ENCODE peak calls at places on chromosomes 2 and 18, in four cellular contexts. Z is choroid plexus epithelial cell, C is HL-60, H is NCI-H345. J is an unnamed sample.
A peak's percentile ranks its signal among the peaks of the same experiment; 100 is the strongest.

GRCh38 chr2:108621087-108621559 is 86.9 kb downstream of the LIMS1 start:
- DNase-seq in C (no peak), H (peak; percentile 71), Z (peak; percentile 39), J (peak; percentile 70)

GRCh38 chr18:59180150-59180845 is 39.7 kb upstream of the GRP start:
- DNase-seq in C (no peak), Z (peak; percentile 19), H (no peak), J (no peak)

GRCh38 chr2:39697480-39697879 is 31.8 kb downstream of the TMEM178A start:
- DNase-seq in C (no peak), Z (no peak), H (no peak), J (no peak)

GRCh38 chr2:183269956-183270355 is 145.7 kb downstream of the NUP35 start:
- DNase-seq in C (no peak), Z (peak; percentile 56), H (peak; percentile 29), J (no peak)

GRCh38 chr18:11689972-11690570 is 1.0 kb downstream of the GNAL start:
- DNase-seq in H (no peak), Z (peak; percentile 24), C (no peak), J (no peak)

GRCh38 chr2:9594361-9595063 is 36.3 kb downstream of the YWHAQ start:
- DNase-seq in H (peak; percentile 5), Z (peak; percentile 87), C (no peak), J (no peak)

GRCh38 chr2:77018219-77018618 is 504.0 kb downstream of the LRRTM4 start:
- DNase-seq in Z (no peak), C (no peak), H (peak; percentile 46), J (no peak)

GRCh38 chr2:187991389-187991788 is 300.3 kb upstream of the GULP1 start:
- DNase-seq in C (no peak), H (no peak), Z (no peak), J (no peak)

GRCh38 chr18:24567199-24567598 is 106.8 kb downstream of the HRH4 start:
- DNase-seq in C (no peak), Z (no peak), H (no peak), J (no peak)

GRCh38 chr2:172103471-172104292 is 982 bp upstream of the DLX2 start:
- DNase-seq in C (peak; percentile 84), H (peak; percentile 87), Z (peak; percentile 91), J (peak; percentile 85)

GRCh38 chr2:67313536-67313935 is 83.6 kb upstream of the ETAA1 start:
- DNase-seq in C (no peak), Z (no peak), H (no peak), J (no peak)